ENCODE peak calls at places on chromosomes 4 and X, in eight cellular contexts. One of them, this sample, is unnamed.
A peak's percentile ranks its signal among the peaks of the same experiment; 100 is the strongest.

GRCh38 chr4:153447175-153447887 is 18.8 kb upstream of the TMEM131L start:
- DNase-seq in ureter: no peak
- DNase-seq in endothelial cell: no peak
- DNase-seq in CD8-positive, alpha-beta memory T cell: no peak
- DNase-seq in transverse colon: no peak
- DNase-seq in hypothalamus: no peak
- DNase-seq in head of caudate nucleus: no peak
- DNase-seq in CD8-positive, alpha-beta T cell: no peak
- DNase-seq in this sample: no peak

GRCh38 chrX:111877681-111878080 is 1.7 kb downstream of the TRPC5OS start:
- DNase-seq in transverse colon: no peak
- DNase-seq in endothelial cell: no peak
- DNase-seq in head of caudate nucleus: no peak
- DNase-seq in ureter: no peak
- DNase-seq in hypothalamus: no peak
- DNase-seq in CD8-positive, alpha-beta memory T cell: no peak
- DNase-seq in CD8-positive, alpha-beta T cell: no peak
- DNase-seq in this sample: no peak

GRCh38 chrX:150465856-150466775 is 102.3 kb upstream of the MTM1 start:
- DNase-seq in CD8-positive, alpha-beta memory T cell: no peak
- DNase-seq in hypothalamus: no peak
- DNase-seq in endothelial cell: no peak
- DNase-seq in transverse colon: no peak
- DNase-seq in head of caudate nucleus: peak; percentile 45
- DNase-seq in ureter: peak; percentile 33
- DNase-seq in CD8-positive, alpha-beta T cell: no peak
- DNase-seq in this sample: no peak

GRCh38 chr4:75423029-75423428 is 91.2 kb downstream of the RCHY1 start:
- DNase-seq in ureter: no peak
- DNase-seq in head of caudate nucleus: no peak
- DNase-seq in CD8-positive, alpha-beta T cell: no peak
- DNase-seq in endothelial cell: no peak
- DNase-seq in hypothalamus: no peak
- DNase-seq in CD8-positive, alpha-beta memory T cell: no peak
- DNase-seq in transverse colon: no peak
- DNase-seq in this sample: no peak

GRCh38 chr4:20137176-20137575 is 114.5 kb upstream of the SLIT2 start:
- DNase-seq in CD8-positive, alpha-beta memory T cell: no peak
- DNase-seq in endothelial cell: no peak
- DNase-seq in ureter: no peak
- DNase-seq in transverse colon: no peak
- DNase-seq in CD8-positive, alpha-beta T cell: no peak
- DNase-seq in hypothalamus: no peak
- DNase-seq in head of caudate nucleus: no peak
- DNase-seq in this sample: no peak

GRCh38 chr4:831483-831805 is 5.5 kb upstream of the CPLX1 start:
- DNase-seq in ureter: no peak
- DNase-seq in head of caudate nucleus: no peak
- DNase-seq in hypothalamus: no peak
- DNase-seq in CD8-positive, alpha-beta T cell: no peak
- DNase-seq in transverse colon: no peak
- DNase-seq in CD8-positive, alpha-beta memory T cell: no peak
- DNase-seq in endothelial cell: no peak
- DNase-seq in this sample: no peak

GRCh38 chr4:141548791-141549190 is 87.6 kb upstream of the IL15 start:
- DNase-seq in CD8-positive, alpha-beta memory T cell: no peak
- DNase-seq in endothelial cell: no peak
- DNase-seq in head of caudate nucleus: no peak
- DNase-seq in CD8-positive, alpha-beta T cell: no peak
- DNase-seq in hypothalamus: no peak
- DNase-seq in ureter: no peak
- DNase-seq in transverse colon: no peak
- DNase-seq in this sample: no peak

GRCh38 chr4:145130130-145130529 is 32.0 kb downstream of the ABCE1 start:
- DNase-seq in CD8-positive, alpha-beta memory T cell: no peak
- DNase-seq in ureter: no peak
- DNase-seq in endothelial cell: no peak
- DNase-seq in transverse colon: no peak
- DNase-seq in CD8-positive, alpha-beta T cell: no peak
- DNase-seq in head of caudate nucleus: no peak
- DNase-seq in hypothalamus: no peak
- DNase-seq in this sample: no peak

GRCh38 chr4:11497212-11497806 is 68.6 kb upstream of the HS3ST1 start:
- DNase-seq in endothelial cell: no peak
- DNase-seq in transverse colon: no peak
- DNase-seq in hypothalamus: no peak
- DNase-seq in CD8-positive, alpha-beta memory T cell: no peak
- DNase-seq in head of caudate nucleus: no peak
- DNase-seq in ureter: no peak
- DNase-seq in CD8-positive, alpha-beta T cell: no peak
- DNase-seq in this sample: no peak

GRCh38 chr4:186471441-186471840 is 83.9 kb downstream of the MTNR1A start:
- DNase-seq in CD8-positive, alpha-beta memory T cell: no peak
- DNase-seq in hypothalamus: no peak
- DNase-seq in CD8-positive, alpha-beta T cell: no peak
- DNase-seq in ureter: no peak
- DNase-seq in transverse colon: no peak
- DNase-seq in head of caudate nucleus: no peak
- DNase-seq in endothelial cell: no peak
- DNase-seq in this sample: no peak

GRCh38 chr4:98945297-98945850 is 16.4 kb upstream of the EIF4E start:
- DNase-seq in head of caudate nucleus: no peak
- DNase-seq in CD8-positive, alpha-beta T cell: no peak
- DNase-seq in CD8-positive, alpha-beta memory T cell: no peak
- DNase-seq in ureter: no peak
- DNase-seq in endothelial cell: no peak
- DNase-seq in hypothalamus: no peak
- DNase-seq in transverse colon: no peak
- DNase-seq in this sample: no peak

GRCh38 chr4:85703098-85703497 is 228.1 kb downstream of the ARHGAP24 start:
- DNase-seq in endothelial cell: no peak
- DNase-seq in ureter: no peak
- DNase-seq in transverse colon: no peak
- DNase-seq in CD8-positive, alpha-beta memory T cell: no peak
- DNase-seq in head of caudate nucleus: no peak
- DNase-seq in hypothalamus: no peak
- DNase-seq in CD8-positive, alpha-beta T cell: no peak
- DNase-seq in this sample: no peak

GRCh38 chr4:152485726-152486276 is 50.1 kb downstream of the FBXW7 start:
- DNase-seq in CD8-positive, alpha-beta T cell: no peak
- DNase-seq in hypothalamus: no peak
- DNase-seq in CD8-positive, alpha-beta memory T cell: peak; percentile 30
- DNase-seq in ureter: no peak
- DNase-seq in head of caudate nucleus: no peak
- DNase-seq in endothelial cell: no peak
- DNase-seq in transverse colon: no peak
- DNase-seq in this sample: no peak

GRCh38 chrX:1491851-1492349 is 39.2 kb upstream of the ASMTL start:
- DNase-seq in CD8-positive, alpha-beta T cell: peak; percentile 41
- DNase-seq in hypothalamus: no peak
- DNase-seq in ureter: peak; percentile 31
- DNase-seq in endothelial cell: no peak
- DNase-seq in transverse colon: no peak
- DNase-seq in CD8-positive, alpha-beta memory T cell: peak; percentile 59
- DNase-seq in head of caudate nucleus: no peak
- DNase-seq in this sample: no peak

GRCh38 chr4:174193438-174194015 is 89.9 kb downstream of the FBXO8 start:
- DNase-seq in CD8-positive, alpha-beta T cell: no peak
- DNase-seq in head of caudate nucleus: no peak
- DNase-seq in transverse colon: no peak
- DNase-seq in endothelial cell: no peak
- DNase-seq in hypothalamus: no peak
- DNase-seq in ureter: no peak
- DNase-seq in CD8-positive, alpha-beta memory T cell: no peak
- DNase-seq in this sample: no peak

GRCh38 chrX:151396827-151397740 is at the start of gene VMA21:
- DNase-seq in endothelial cell: peak; percentile 70
- DNase-seq in CD8-positive, alpha-beta T cell: peak; percentile 77
- DNase-seq in head of caudate nucleus: peak; percentile 86
- DNase-seq in CD8-positive, alpha-beta memory T cell: peak; percentile 83
- DNase-seq in transverse colon: peak; percentile 85
- DNase-seq in ureter: peak; percentile 89
- DNase-seq in hypothalamus: peak; percentile 61
- DNase-seq in this sample: peak; percentile 92

GRCh38 chrX:3811331-3812311 is 98.2 kb upstream of the PRKX start:
- DNase-seq in endothelial cell: peak; percentile 4
- DNase-seq in CD8-positive, alpha-beta T cell: peak; percentile 14
- DNase-seq in transverse colon: peak; percentile 28
- DNase-seq in ureter: peak; percentile 50
- DNase-seq in head of caudate nucleus: peak; percentile 64
- DNase-seq in CD8-positive, alpha-beta memory T cell: peak; percentile 53
- DNase-seq in hypothalamus: peak; percentile 0
- DNase-seq in this sample: no peak

GRCh38 chr4:143358923-143359694 is 22.4 kb downstream of the GAB1 start:
- DNase-seq in endothelial cell: no peak
- DNase-seq in head of caudate nucleus: no peak
- DNase-seq in CD8-positive, alpha-beta memory T cell: peak; percentile 8
- DNase-seq in hypothalamus: no peak
- DNase-seq in transverse colon: peak; percentile 78
- DNase-seq in CD8-positive, alpha-beta T cell: no peak
- DNase-seq in ureter: peak; percentile 65
- DNase-seq in this sample: no peak

GRCh38 chr4:141977433-141977832 is 341.1 kb downstream of the IL15 start:
- DNase-seq in transverse colon: no peak
- DNase-seq in hypothalamus: no peak
- DNase-seq in head of caudate nucleus: no peak
- DNase-seq in CD8-positive, alpha-beta T cell: no peak
- DNase-seq in ureter: no peak
- DNase-seq in CD8-positive, alpha-beta memory T cell: no peak
- DNase-seq in endothelial cell: no peak
- DNase-seq in this sample: no peak

GRCh38 chr4:73853246-73853704 is at the start of gene PF4V1:
- DNase-seq in CD8-positive, alpha-beta T cell: no peak
- DNase-seq in CD8-positive, alpha-beta memory T cell: no peak
- DNase-seq in hypothalamus: no peak
- DNase-seq in head of caudate nucleus: peak; percentile 51
- DNase-seq in ureter: no peak
- DNase-seq in endothelial cell: no peak
- DNase-seq in transverse colon: peak; percentile 22
- DNase-seq in this sample: no peak

GRCh38 chr4:111546881-111547280 is 598.4 kb upstream of the FAM241A start:
- DNase-seq in head of caudate nucleus: no peak
- DNase-seq in ureter: no peak
- DNase-seq in CD8-positive, alpha-beta T cell: no peak
- DNase-seq in endothelial cell: no peak
- DNase-seq in transverse colon: no peak
- DNase-seq in CD8-positive, alpha-beta memory T cell: no peak
- DNase-seq in hypothalamus: no peak
- DNase-seq in this sample: no peak